ENCODE peak calls at places on chromosome 9, in five cellular contexts. Q is CD8-positive, alpha-beta memory T cell; I is ovary; X is upper lobe of right lung; O is body of pancreas. N is an unnamed sample.

GRCh38 chr9:93184439-93185221 is 691 bp downstream of the WNK2 start:
- DNase-seq in Q (no peak), I (no peak), X (no peak), O (peak; percentile 49), N (no peak)

GRCh38 chr9:121686930-121687541 is 35.6 kb downstream of the DAB2IP start:
- DNase-seq in Q (peak; percentile 61), I (peak; percentile 88), X (peak; percentile 85), O (peak; percentile 86), N (peak; percentile 92)

GRCh38 chr9:106886111-106887046 is 23.4 kb downstream of the ZNF462 start:
- DNase-seq in Q (no peak), I (no peak), X (no peak), O (no peak), N (no peak)

GRCh38 chr9:109497193-109498165 is 628 bp downstream of the PTPN3 start:
- DNase-seq in Q (no peak), I (no peak), X (no peak), O (peak; percentile 69), N (no peak)

GRCh38 chr9:96599298-96599697 is 20.3 kb downstream of the CDC14B start:
- DNase-seq in Q (no peak), I (no peak), X (no peak), O (no peak), N (no peak)

GRCh38 chr9:124699575-124699974 is 71.5 kb downstream of the NR6A1 start:
- DNase-seq in Q (no peak), I (no peak), X (no peak), O (no peak), N (no peak)

GRCh38 chr9:95060246-95060645 is 257.3 kb downstream of the FANCC start:
- DNase-seq in Q (no peak), I (no peak), X (no peak), O (no peak), N (no peak)

GRCh38 chr9:25850803-25851202 is 172.6 kb upstream of the TUSC1 start:
- DNase-seq in Q (no peak), I (no peak), X (no peak), O (no peak), N (no peak)

GRCh38 chr9:114249424-114250234 is 73.3 kb upstream of the ORM1 start:
- DNase-seq in Q (no peak), I (no peak), X (no peak), O (peak; percentile 38), N (no peak)
- H3K4me3 ChIP-seq in Q (no peak overlapping the region), I (no peak overlapping the region), X (no peak overlapping the region), O (no peak overlapping the region), N (no peak overlapping the region)

GRCh38 chr9:70814597-70814996 is 306.8 kb downstream of the TRPM3 start:
- DNase-seq in Q (no peak), I (no peak), X (no peak), O (no peak), N (no peak)
- H3K27ac ChIP-seq in Q (no peak overlapping the region), I (no peak overlapping the region), X (no peak overlapping the region), O (no peak overlapping the region), N (no peak overlapping the region)

DNA sequence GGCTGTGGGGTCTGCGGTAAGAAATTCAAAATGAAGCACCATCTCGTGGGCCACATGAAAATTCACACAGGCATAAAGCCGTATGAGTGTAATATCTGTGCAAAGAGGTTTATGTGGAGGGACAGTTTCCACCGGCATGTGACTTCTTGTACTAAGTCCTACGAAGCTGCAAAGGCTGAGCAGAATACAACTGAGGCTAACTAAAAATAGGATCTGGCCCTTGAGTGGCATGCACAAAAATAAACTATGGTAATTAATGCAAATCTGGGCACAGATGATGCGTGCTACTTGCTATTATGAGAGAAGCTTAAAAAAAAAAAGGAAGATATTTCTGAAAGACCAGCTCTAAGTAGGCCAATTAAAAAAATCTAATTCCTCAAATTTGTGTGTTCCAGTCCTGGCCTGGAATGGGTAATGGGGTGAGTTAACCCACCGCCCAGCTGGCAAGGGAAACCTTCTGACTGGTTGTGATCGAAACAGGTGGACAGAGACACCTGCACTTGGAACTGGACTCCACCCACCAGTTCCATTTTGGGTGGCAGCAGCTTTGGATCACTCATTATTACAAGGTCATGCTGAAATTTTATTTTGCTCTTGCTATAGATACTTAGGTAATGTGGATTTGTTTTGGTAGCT is 26.6 kb upstream of the ZBTB34 start:
- DNase-seq in Q (no peak), I (no peak), X (no peak), O (no peak), N (peak; percentile 82)
- H3K4me3 ChIP-seq in Q (no peak overlapping the region), I (no peak overlapping the region), X (no peak overlapping the region), O (no peak overlapping the region), N (peak overlapping the region; percentile 28)

DNA sequence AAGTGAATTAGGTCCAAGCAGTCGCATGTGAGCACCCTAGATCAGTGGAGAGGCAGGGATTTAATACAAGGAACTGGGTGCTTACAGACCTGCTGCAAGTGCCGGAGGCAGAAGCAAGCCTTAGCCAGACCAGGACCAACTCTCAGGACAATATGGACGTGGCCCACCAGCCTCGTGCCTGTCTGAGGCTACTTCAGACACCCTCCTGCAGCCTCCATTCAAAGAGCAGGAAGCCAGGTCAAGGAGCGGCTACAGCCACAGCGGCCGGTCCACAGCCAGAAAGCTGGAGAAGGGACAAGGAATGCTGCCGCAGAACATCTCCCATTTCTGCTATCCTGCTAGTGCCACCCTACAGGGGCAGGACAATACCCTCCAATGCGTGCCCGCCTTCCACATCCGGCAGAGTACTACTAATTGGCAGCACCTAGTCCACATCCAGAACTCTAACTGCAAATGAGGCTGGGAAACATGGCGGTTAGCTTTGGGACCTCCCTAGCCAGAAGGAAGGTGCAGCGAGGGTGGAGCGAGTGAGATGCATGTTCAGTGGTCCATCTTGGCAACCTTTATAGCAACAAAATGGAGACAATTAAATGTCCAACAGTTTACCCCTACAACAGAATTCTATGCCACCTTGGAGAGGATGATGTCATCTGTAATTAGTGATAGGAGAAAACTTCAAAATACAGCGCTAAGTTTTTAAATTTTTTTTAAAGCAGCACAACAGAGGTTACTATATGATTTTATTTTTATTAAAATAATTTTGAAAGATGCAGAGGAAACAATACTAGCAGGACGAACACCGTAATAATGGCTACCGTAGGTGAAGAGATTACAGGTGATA is 1.0 kb upstream of the ALDH1B1 start:
- DNase-seq in Q (no peak), I (no peak), X (no peak), O (no peak), N (no peak)
- H3K27ac ChIP-seq in Q (peak overlapping the region; percentile 79), I (no peak overlapping the region), X (no peak overlapping the region), O (no peak overlapping the region), N (no peak overlapping the region)

DNA sequence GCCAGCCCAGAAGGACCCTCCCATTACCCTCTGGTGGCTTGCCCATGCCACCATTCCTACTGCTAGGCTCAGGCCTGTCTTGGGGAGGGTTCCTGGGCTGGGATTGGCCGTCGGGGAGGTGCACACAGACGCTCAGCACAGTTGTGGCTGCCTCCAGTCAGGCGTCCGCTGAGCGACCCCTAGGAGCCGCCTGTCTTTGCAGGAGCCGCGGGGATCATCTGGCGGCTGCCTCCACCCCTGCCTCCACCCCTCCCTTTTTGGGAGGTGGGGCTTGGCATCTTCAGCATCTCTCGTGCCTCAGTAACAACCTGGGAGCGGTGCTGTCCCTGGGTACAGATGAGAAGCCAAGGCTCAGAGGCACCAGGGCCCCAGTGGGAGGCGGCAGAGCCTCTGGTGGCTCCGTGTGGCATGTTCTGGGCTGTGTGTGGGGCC is 39.6 kb downstream of the RXRA start:
- DNase-seq in Q (no peak), I (peak; percentile 79), X (no peak), O (no peak), N (no peak)
- H3K4me3 ChIP-seq in Q (no peak overlapping the region), I (no peak overlapping the region), X (no peak overlapping the region), O (no peak overlapping the region), N (no peak overlapping the region)

GRCh38 chr9:127225747-127226646 is 38.6 kb upstream of the GARNL3 start:
- DNase-seq in Q (no peak), I (peak; percentile 35), X (no peak), O (no peak), N (no peak)
- H3K27ac ChIP-seq in Q (no peak overlapping the region), I (peak overlapping the region; percentile 54), X (no peak overlapping the region), O (no peak overlapping the region), N (no peak overlapping the region)

N was measured in Karpas-422.